ENCODE peak calls at places on chromosome 22, in nine cellular contexts. I, C, D, P, J, B, F, Q and K are unnamed samples.

GRCh38 chr22:37563153-37564081 is 3.1 kb downstream of the CDC42EP1 start:
- DNase-seq in I (no peak), C (peak), D (no peak), P (no peak), J (peak), B (no peak), F (peak), Q (no peak), K (peak)

GRCh38 chr22:27843441-27843840 is 41.9 kb upstream of the MN1 start:
- DNase-seq in I (no peak), C (no peak), D (no peak), P (no peak), J (no peak), B (no peak), F (no peak), Q (no peak), K (no peak)

GRCh38 chr22:27507066-27507715 is 294.4 kb downstream of the MN1 start:
- DNase-seq in I (no peak), C (no peak), D (no peak), P (no peak), J (no peak), B (no peak), F (no peak), Q (no peak), K (no peak)

GRCh38 chr22:37747715-37748100 is 50.9 kb downstream of the TRIOBP start:
- DNase-seq in I (no peak), C (no peak), D (no peak), P (no peak), J (no peak), B (no peak), F (no peak), Q (no peak), K (no peak)

GRCh38 chr22:47209547-47210023 is 447.1 kb downstream of the TBC1D22A start:
- DNase-seq in I (no peak), C (no peak), D (no peak), P (no peak), J (no peak), B (no peak), F (no peak), Q (no peak), K (no peak)

GRCh38 chr22:48749555-48750227 is 1078.0 kb downstream of the BRD1 start:
- DNase-seq in I (no peak), C (no peak), D (no peak), P (no peak), J (no peak), B (no peak), F (no peak), Q (no peak), K (no peak)

GRCh38 chr22:44276041-44276440 is 36.7 kb downstream of the SHISAL1 start:
- DNase-seq in I (no peak), C (no peak), D (no peak), P (no peak), J (no peak), B (no peak), F (no peak), Q (no peak), K (no peak)

GRCh38 chr22:35838849-35839646 is 121.4 kb downstream of the APOL5 start:
- DNase-seq in I (no peak), C (no peak), D (no peak), P (peak), J (peak), B (peak), F (peak), Q (no peak), K (no peak)

GRCh38 chr22:35043251-35043931 is 22.6 kb upstream of the ISX start:
- DNase-seq in I (no peak), C (no peak), D (no peak), P (no peak), J (no peak), B (no peak), F (no peak), Q (no peak), K (peak)

GRCh38 chr22:19523240-19524169 is 705 bp downstream of the CLDN5 start:
- DNase-seq in I (no peak), C (no peak), D (peak), P (no peak), J (no peak), B (no peak), F (peak), Q (no peak), K (no peak)

GRCh38 chr22:23099525-23099792 is 29.1 kb downstream of the GNAZ start:
- DNase-seq in I (no peak), C (no peak), D (no peak), P (no peak), J (no peak), B (no peak), F (no peak), Q (no peak), K (no peak)

GRCh38 chr22:26674211-26675190 is 17.1 kb downstream of the MIAT start:
- DNase-seq in I (no peak), C (no peak), D (peak), P (no peak), J (no peak), B (no peak), F (no peak), Q (peak), K (no peak)

GRCh38 chr22:47762141-47762540 is 999.7 kb downstream of the TBC1D22A start:
- DNase-seq in I (no peak), C (no peak), D (no peak), P (no peak), J (no peak), B (no peak), F (no peak), Q (no peak), K (no peak)

GRCh38 chr22:44639891-44640617 is 62.0 kb upstream of the PRR5 start:
- DNase-seq in I (no peak), C (no peak), D (no peak), P (no peak), J (no peak), B (no peak), F (no peak), Q (no peak), K (no peak)

GRCh38 chr22:28154856-28155255 is 235.8 kb upstream of the PITPNB start:
- DNase-seq in I (no peak), C (no peak), D (no peak), P (no peak), J (no peak), B (no peak), F (peak), Q (no peak), K (no peak)

GRCh38 chr22:42937164-42937854 is 77.6 kb downstream of the PACSIN2 start:
- DNase-seq in I (no peak), C (no peak), D (peak), P (no peak), J (peak), B (no peak), F (peak), Q (no peak), K (peak)

GRCh38 chr22:22111267-22111751 is 128.7 kb upstream of the TOP3B start:
- DNase-seq in I (no peak), C (no peak), D (peak), P (no peak), J (peak), B (no peak), F (peak), Q (no peak), K (peak)

GRCh38 chr22:49269371-49269770 is 558.3 kb downstream of the BRD1 start:
- DNase-seq in I (no peak), C (no peak), D (no peak), P (no peak), J (no peak), B (no peak), F (no peak), Q (no peak), K (no peak)

GRCh38 chr22:44057411-44057987 is 33.4 kb downstream of the PARVB start:
- DNase-seq in I (no peak), C (no peak), D (no peak), P (no peak), J (no peak), B (no peak), F (no peak), Q (no peak), K (no peak)

GRCh38 chr22:47213571-47214230 is 451.3 kb downstream of the TBC1D22A start:
- DNase-seq in I (no peak), C (no peak), D (peak), P (peak), J (no peak), B (peak), F (no peak), Q (peak), K (peak)

GRCh38 chr22:32864041-32864440 is 62.5 kb downstream of the TIMP3 start:
- DNase-seq in I (no peak), C (no peak), D (no peak), P (no peak), J (no peak), B (no peak), F (no peak), Q (no peak), K (no peak)

GRCh38 chr22:25777870-25778269 is 35.9 kb downstream of the MYO18B start:
- DNase-seq in I (no peak), C (no peak), D (no peak), P (peak), J (peak), B (peak), F (peak), Q (no peak), K (peak)

GRCh38 chr22:19473578-19473977 is 5.4 kb downstream of the UFD1 start:
- DNase-seq in I (no peak), C (no peak), D (no peak), P (no peak), J (peak), B (no peak), F (no peak), Q (no peak), K (no peak)

GRCh38 chr22:38944653-38945052 is 12.8 kb upstream of the APOBEC3A start:
- DNase-seq in I (no peak), C (no peak), D (no peak), P (no peak), J (no peak), B (no peak), F (no peak), Q (no peak), K (no peak)

GRCh38 chr22:35590634-35591295 is 26.4 kb downstream of the MB start:
- DNase-seq in I (no peak), C (no peak), D (no peak), P (no peak), J (no peak), B (peak), F (no peak), Q (no peak), K (no peak)

GRCh38 chr22:29012923-29013322 is 48.7 kb downstream of the C22orf31 start:
- DNase-seq in I (no peak), C (no peak), D (no peak), P (no peak), J (no peak), B (no peak), F (no peak), Q (no peak), K (no peak)

GRCh38 chr22:37233751-37234631 is 10.1 kb downstream of the RAC2 start:
- DNase-seq in I (no peak), C (no peak), D (peak), P (no peak), J (no peak), B (no peak), F (no peak), Q (no peak), K (no peak)

GRCh38 chr22:46087816-46088277 is 62.5 kb upstream of the PPARA start:
- DNase-seq in I (no peak), C (peak), D (no peak), P (no peak), J (peak), B (peak), F (peak), Q (no peak), K (peak)

GRCh38 chr22:37588540-37589215 is 8.8 kb upstream of the LGALS2 start:
- DNase-seq in I (no peak), C (no peak), D (no peak), P (no peak), J (no peak), B (no peak), F (peak), Q (no peak), K (no peak)

GRCh38 chr22:30882974-30883533 is 85.5 kb downstream of the MORC2 start:
- DNase-seq in I (no peak), C (no peak), D (no peak), P (no peak), J (no peak), B (no peak), F (no peak), Q (no peak), K (peak)

GRCh38 chr22:31749636-31750364 is at the start of gene PRR14L:
- DNase-seq in I (peak), C (peak), D (peak), P (peak), J (peak), B (peak), F (peak), Q (peak), K (peak)

GRCh38 chr22:49008682-49009235 is 818.9 kb downstream of the BRD1 start:
- DNase-seq in I (no peak), C (no peak), D (no peak), P (no peak), J (no peak), B (no peak), F (no peak), Q (no peak), K (no peak)

GRCh38 chr22:47395481-47395880 is 633.0 kb downstream of the TBC1D22A start:
- DNase-seq in I (no peak), C (no peak), D (no peak), P (no peak), J (no peak), B (no peak), F (no peak), Q (no peak), K (no peak)